ENCODE peak calls at places on chromosome 22, in six cellular contexts. X is transverse colon; A is Peyer's patch; H is CD8-positive, alpha-beta memory T cell; M is GM23248; K is iPS DF 6.9. P is an unnamed sample.

GRCh38 chr22:16958475-16958874 is 49.5 kb downstream of the GAB4 start:
- DNase-seq in X (no peak), A (no peak), H (no peak), M (no peak), K (no peak), P (no peak)

GRCh38 chr22:20972014-20972797 is 5.2 kb downstream of the AIFM3 start:
- DNase-seq in X (no peak), A (no peak), H (no peak), M (peak), K (no peak), P (no peak)

GRCh38 chr22:47132428-47132825 is 370.0 kb downstream of the TBC1D22A start:
- DNase-seq in X (no peak), A (no peak), H (no peak), M (no peak), K (no peak), P (no peak)

GRCh38 chr22:17580461-17581031 is 17.2 kb downstream of the SLC25A18 start:
- DNase-seq in X (no peak), A (no peak), H (no peak), M (no peak), K (no peak), P (no peak)

GRCh38 chr22:24996420-24996952 is 44.0 kb downstream of the KIAA1671 start:
- DNase-seq in X (peak), A (peak), H (no peak), M (peak), K (peak), P (no peak)

GRCh38 chr22:20490941-20491307 is 4.7 kb downstream of the KLHL22 start:
- DNase-seq in X (no peak), A (no peak), H (no peak), M (no peak), K (no peak), P (no peak)

GRCh38 chr22:19055801-19056200 is 66.4 kb downstream of the DGCR2 start:
- DNase-seq in X (no peak), A (peak), H (no peak), M (no peak), K (no peak), P (no peak)

GRCh38 chr22:38700271-38700788 is 413 bp downstream of the JOSD1 start:
- DNase-seq in X (peak), A (no peak), H (no peak), M (peak), K (no peak), P (no peak)

GRCh38 chr22:43880743-43881055 is 11.1 kb downstream of the PNPLA5 start:
- DNase-seq in X (no peak), A (no peak), H (no peak), M (no peak), K (no peak), P (no peak)

GRCh38 chr22:30159561-30160353 is 79.5 kb downstream of the HORMAD2 start:
- DNase-seq in X (no peak), A (no peak), H (no peak), M (peak), K (no peak), P (peak)

GRCh38 chr22:48856308-48856615 is 971.4 kb downstream of the BRD1 start:
- DNase-seq in X (no peak), A (peak), H (no peak), M (no peak), K (no peak), P (no peak)

GRCh38 chr22:34814260-34814659 is 251.7 kb upstream of the ISX start:
- DNase-seq in X (no peak), A (no peak), H (no peak), M (no peak), K (no peak), P (no peak)

GRCh38 chr22:21000987-21001600 is 824 bp downstream of the THAP7 start:
- DNase-seq in X (no peak), A (no peak), H (no peak), M (no peak), K (no peak), P (no peak)

GRCh38 chr22:20028855-20029549 is 8.1 kb downstream of the TANGO2 start:
- DNase-seq in X (no peak), A (no peak), H (no peak), M (no peak), K (no peak), P (no peak)

GRCh38 chr22:30435674-30436126 is 10.1 kb downstream of the MTFP1 start:
- DNase-seq in X (peak), A (peak), H (peak), M (no peak), K (no peak), P (no peak)

GRCh38 chr22:26364066-26365015 is 64.7 kb upstream of the ASPHD2 start:
- DNase-seq in X (peak), A (peak), H (peak), M (peak), K (peak), P (peak)

GRCh38 chr22:30250713-30251267 is 4.2 kb upstream of the LIF start:
- DNase-seq in X (no peak), A (no peak), H (no peak), M (peak), K (no peak), P (no peak)

GRCh38 chr22:20155330-20156041 is 4.6 kb upstream of the CCDC188 start:
- DNase-seq in X (no peak), A (no peak), H (no peak), M (peak), K (no peak), P (no peak)

GRCh38 chr22:18032455-18033101 is 8.2 kb upstream of the MICAL3 start:
- DNase-seq in X (no peak), A (peak), H (no peak), M (peak), K (no peak), P (no peak)

GRCh38 chr22:19597399-19597735 is 73.2 kb upstream of the CLDN5 start:
- DNase-seq in X (no peak), A (peak), H (no peak), M (no peak), K (no peak), P (no peak)

GRCh38 chr22:44200451-44200850 is 19.7 kb downstream of the PARVG start:
- DNase-seq in X (no peak), A (no peak), H (no peak), M (no peak), K (no peak), P (no peak)

GRCh38 chr22:49155809-49156580 is 671.7 kb downstream of the BRD1 start:
- DNase-seq in X (no peak), A (no peak), H (no peak), M (peak), K (no peak), P (no peak)

GRCh38 chr22:35467788-35468187 is 67.8 kb downstream of the MCM5 start:
- DNase-seq in X (peak), A (peak), H (no peak), M (peak), K (no peak), P (no peak)

GRCh38 chr22:30439226-30439625 is 13.7 kb downstream of the MTFP1 start:
- DNase-seq in X (no peak), A (no peak), H (no peak), M (no peak), K (no peak), P (no peak)

GRCh38 chr22:35987487-35987886 is 41.1 kb downstream of the RBFOX2 start:
- DNase-seq in X (no peak), A (no peak), H (no peak), M (peak), K (no peak), P (no peak)

GRCh38 chr22:20241579-20242392 is 26.3 kb downstream of the RTN4R start:
- DNase-seq in X (no peak), A (no peak), H (no peak), M (no peak), K (no peak), P (no peak)

GRCh38 chr22:23752090-23752691 is 1.3 kb upstream of the ZNF70 start:
- DNase-seq in X (peak), A (peak), H (no peak), M (no peak), K (no peak), P (no peak)
- H3K4me3 ChIP-seq in X (no peak), A (peak), H (no peak), M (no peak), K (no peak), P (no peak)

GRCh38 chr22:37701121-37701786 is 4.4 kb downstream of the TRIOBP start:
- DNase-seq in X (no peak), A (no peak), H (no peak), M (peak), K (no peak), P (no peak)

GRCh38 chr22:37697540-37697835 is 640 bp downstream of the TRIOBP start:
- DNase-seq in X (no peak), A (no peak), H (no peak), M (no peak), K (no peak), P (no peak)

GRCh38 chr22:37692627-37693285 is 4.1 kb upstream of the TRIOBP start:
- DNase-seq in X (no peak), A (no peak), H (no peak), M (no peak), K (no peak), P (no peak)

GRCh38 chr22:37690901-37691504 is 4.9 kb downstream of the NOL12 start:
- DNase-seq in X (no peak), A (no peak), H (no peak), M (no peak), K (no peak), P (no peak)

GRCh38 chr22:37696657-37697539 is at the start of gene TRIOBP:
- DNase-seq in X (peak), A (peak), H (peak), M (peak), K (peak), P (peak)
- H3K4me3 ChIP-seq in X (no peak), A (peak), H (no peak), M (peak), K (peak), P (peak)

GRCh38 chr22:40029189-40029890 is 34.6 kb downstream of the FAM83F start:
- DNase-seq in X (no peak), A (peak), H (no peak), M (no peak), K (no peak), P (no peak)

GRCh38 chr22:40026641-40027040 is 31.9 kb downstream of the FAM83F start:
- DNase-seq in X (no peak), A (no peak), H (no peak), M (no peak), K (no peak), P (no peak)

GRCh38 chr22:40028098-40028425 is 33.3 kb downstream of the FAM83F start:
- DNase-seq in X (no peak), A (no peak), H (no peak), M (no peak), K (no peak), P (no peak)

GRCh38 chr22:40025856-40026255 is 31.1 kb downstream of the FAM83F start:
- DNase-seq in X (no peak), A (no peak), H (no peak), M (no peak), K (no peak), P (no peak)

GRCh38 chr22:40027191-40028097 is 32.7 kb downstream of the FAM83F start:
- DNase-seq in X (no peak), A (no peak), H (no peak), M (no peak), K (no peak), P (no peak)
- H3K4me3 ChIP-seq in X (no peak), A (no peak), H (no peak), M (no peak), K (no peak), P (no peak)

GRCh38 chr22:22821340-22821739 is 66.3 kb upstream of the IGLL5 start:
- DNase-seq in X (no peak), A (no peak), H (no peak), M (no peak), K (no peak), P (no peak)

GRCh38 chr22:22823126-22823804 is 64.4 kb upstream of the IGLL5 start:
- DNase-seq in X (no peak), A (no peak), H (no peak), M (no peak), K (no peak), P (no peak)

GRCh38 chr22:22820076-22820475 is 67.5 kb upstream of the IGLL5 start:
- DNase-seq in X (no peak), A (no peak), H (no peak), M (no peak), K (no peak), P (no peak)

GRCh38 chr22:22820626-22821025 is 67.0 kb upstream of the IGLL5 start:
- DNase-seq in X (no peak), A (peak), H (peak), M (no peak), K (no peak), P (no peak)

DNA sequence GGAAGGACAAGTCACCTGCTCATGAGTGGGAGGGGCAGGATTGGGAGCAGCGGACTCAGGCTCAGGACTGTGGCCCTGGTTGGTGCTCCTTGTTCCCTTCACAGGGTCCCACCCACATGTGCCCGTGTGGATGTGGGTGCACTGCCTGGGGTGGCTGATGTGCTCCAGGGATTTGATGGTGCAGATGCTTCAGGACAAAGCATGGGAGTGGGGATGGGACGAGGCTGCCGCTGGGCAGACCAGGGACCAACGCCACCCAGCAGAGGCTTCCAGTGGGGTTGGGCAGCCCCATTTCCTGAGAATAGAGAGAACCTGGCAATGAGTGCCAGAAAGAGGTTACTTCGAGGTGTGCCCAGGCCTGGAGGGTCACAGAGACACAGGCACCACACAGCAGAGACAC is 65.5 kb upstream of the IGLL5 start:
- DNase-seq in X (no peak), A (no peak), H (no peak), M (no peak), K (no peak), P (no peak)
- H3K4me3 ChIP-seq in X (no peak), A (no peak), H (peak), M (no peak), K (no peak), P (no peak)

DNA sequence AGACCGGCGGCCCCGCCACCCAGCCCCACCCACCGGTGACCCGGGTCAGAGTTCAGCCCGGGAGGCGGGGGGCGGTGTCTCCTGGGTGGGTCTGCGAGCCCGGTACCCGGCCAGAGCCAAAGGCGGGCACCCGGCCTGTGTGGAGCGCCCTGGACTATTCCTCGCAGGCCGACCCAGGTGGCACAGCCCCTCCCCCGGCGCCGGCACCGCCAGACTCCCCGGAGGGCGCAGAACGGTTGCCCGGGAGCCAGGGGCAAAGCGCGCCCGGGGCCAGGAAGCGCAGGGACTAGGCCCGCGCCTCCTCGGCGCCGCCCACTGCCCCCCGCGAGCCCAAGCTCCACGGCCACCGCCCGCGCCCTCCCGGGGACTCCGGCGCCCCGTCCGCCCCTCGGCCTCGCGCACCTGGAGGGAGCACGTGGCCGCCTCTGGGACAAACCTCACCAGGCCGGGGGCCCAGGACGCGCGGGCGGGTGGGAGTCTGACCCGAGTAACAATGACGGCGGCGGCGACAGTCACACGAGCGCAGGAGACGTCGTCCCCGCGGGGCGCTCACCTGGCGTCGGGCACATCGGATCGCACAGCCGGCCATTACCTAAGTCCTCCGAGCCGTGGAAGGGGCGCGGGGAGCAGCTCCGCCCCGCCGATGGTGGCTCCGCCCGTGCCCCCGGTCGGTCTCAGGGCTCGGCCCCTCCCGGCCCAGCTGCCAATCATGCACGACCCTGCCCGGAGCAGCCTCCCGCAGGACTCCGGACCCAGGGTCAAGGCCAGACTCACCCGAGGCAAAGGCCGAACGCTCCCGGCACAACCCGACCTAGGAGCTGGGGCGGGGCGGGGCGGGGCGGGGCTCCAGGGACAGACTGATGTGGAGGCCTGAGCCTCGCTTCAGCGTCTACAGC is 7.5 kb downstream of the PLXNB2 start:
- DNase-seq in X (peak), A (peak), H (no peak), M (peak), K (no peak), P (no peak)
- H3K4me3 ChIP-seq in X (peak), A (peak), H (no peak), M (peak), K (peak), P (peak)

DNA sequence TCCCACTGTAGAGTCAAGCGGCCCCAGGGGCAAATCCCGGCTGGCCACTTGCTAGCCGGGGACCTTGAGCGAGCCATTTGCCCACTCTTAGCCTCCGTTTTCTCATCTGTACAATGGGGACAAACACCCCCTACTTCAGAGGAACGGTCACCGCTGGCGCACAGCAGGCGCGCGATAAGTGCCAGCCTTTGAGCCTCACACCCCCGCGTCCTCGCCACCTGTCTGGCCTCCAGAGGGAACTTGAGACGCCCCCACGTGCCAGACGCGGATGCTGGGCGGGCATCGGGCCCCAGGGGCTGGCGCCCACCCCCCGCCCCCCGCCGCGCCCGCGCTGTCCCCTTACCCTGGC is 72.7 kb upstream of the TCF20 start:
- DNase-seq in X (no peak), A (no peak), H (no peak), M (no peak), K (no peak), P (no peak)
- H3K4me3 ChIP-seq in X (peak), A (peak), H (no peak), M (peak), K (peak), P (peak)

DNA sequence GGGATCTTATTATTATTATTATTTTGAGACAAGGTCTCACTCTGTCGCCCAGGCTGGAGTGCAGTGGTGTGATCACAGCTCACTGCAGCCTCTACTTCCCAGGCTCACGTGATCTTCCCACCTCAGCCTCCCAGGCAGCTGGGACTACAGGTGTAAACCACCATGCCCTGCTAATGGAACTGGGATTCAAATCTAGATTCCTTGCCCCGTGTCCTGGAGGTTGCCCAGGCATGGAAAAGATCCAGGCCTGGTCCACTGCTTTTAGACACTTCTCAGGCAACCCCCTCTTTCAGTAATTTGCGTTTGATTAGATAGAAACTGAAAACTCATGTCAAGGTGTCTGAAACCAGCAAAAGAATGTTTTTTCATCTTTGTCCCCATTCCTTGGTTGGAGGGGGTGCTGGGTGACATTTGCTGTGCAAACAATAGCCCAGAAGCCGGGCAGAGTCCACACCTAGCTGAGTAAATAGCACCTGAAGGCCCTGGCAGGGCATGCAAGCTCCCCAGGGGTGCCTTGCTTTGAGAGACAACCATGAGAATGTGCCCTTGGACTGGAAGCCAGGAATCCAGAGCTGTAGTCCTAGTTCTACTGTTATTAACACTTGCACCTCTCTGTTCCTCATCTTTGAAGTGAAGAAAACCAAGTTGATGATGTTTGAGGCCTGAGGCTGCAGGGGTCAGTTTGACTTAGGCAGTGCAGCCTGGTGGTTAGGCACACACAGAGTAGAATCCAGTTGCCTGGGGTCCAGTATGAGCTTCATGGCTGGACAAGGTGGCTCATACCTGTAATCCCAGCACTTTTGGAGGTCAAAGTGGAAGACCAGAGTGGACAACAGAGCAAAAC is 19.1 kb upstream of the XBP1 start:
- DNase-seq in X (peak), A (no peak), H (no peak), M (no peak), K (no peak), P (no peak)
- H3K4me3 ChIP-seq in X (no peak), A (no peak), H (no peak), M (no peak), K (no peak), P (no peak)

DNA sequence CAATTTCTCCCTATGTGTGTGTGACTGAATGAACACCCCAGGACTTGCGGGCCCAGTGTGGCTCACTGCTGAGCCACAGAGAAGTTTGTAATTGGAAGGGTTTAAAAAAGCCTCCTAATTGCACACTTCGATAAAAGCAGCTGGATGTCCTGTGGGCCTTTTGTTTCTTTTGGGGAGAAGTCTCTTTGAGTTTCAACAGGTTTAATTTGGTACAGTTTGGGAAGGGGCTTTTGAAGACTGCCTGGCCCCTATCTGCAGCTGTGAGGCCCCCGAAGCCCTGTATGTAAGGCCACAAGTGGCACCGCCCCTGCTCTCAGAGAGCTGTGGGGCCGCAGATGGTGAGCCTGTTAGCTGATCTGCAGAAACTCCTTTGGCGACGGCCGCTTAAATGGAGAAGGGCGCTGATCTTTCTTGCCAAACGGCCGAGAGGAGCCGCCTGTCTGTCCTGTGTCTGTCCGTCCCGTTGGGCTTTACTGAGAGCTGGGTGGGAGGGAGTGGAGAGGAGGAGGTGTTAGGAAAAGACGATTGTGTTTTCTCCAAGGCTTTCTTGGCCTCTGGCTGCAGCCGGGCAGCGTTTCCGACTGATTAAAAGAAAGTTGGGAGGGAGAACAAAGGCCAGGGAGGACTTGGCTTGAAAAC is 2.1 kb downstream of the FBLN1 start:
- DNase-seq in X (no peak), A (no peak), H (no peak), M (peak), K (no peak), P (no peak)
- H3K4me3 ChIP-seq in X (peak), A (peak), H (no peak), M (peak), K (peak), P (peak)

GRCh38 chr22:50260434-50260800 is 1.1 kb downstream of the MAPK12 start:
- DNase-seq in X (no peak), A (no peak), H (no peak), M (peak), K (no peak), P (no peak)
- H3K4me3 ChIP-seq in X (no peak), A (peak), H (no peak), M (peak), K (peak), P (peak)

P was measured in skeletal muscle cell.